ENCODE peak calls at places on chromosomes 12 and 14, in ten cellular contexts. One of them, this sample, is unnamed.

GRCh38 chr14:23351681-23352505 is 794 bp downstream of the SLC22A17 start:
- DNase-seq in stimulated activated effector memory CD8-positive, alpha-beta T cell treated with anti-CD3 and anti-CD28 coated beads, Interleukin-12 subunit alpha, Interleukin-12 subunit beta, amount 100 ng/mL, for 72 hours: no peak
- DNase-seq in mesothelial cell of epicardium: no peak
- DNase-seq in NCI-H69: peak; percentile 46
- DNase-seq in upper lobe of right lung: no peak
- DNase-seq in GM13977: no peak
- DNase-seq in stomach: no peak
- DNase-seq in NCI-H2171 treated with DMSO at 0.1 percent for 48 hours: no peak
- DNase-seq in neural progenitor cell: peak; percentile 74
- DNase-seq in fibroblast of mammary gland: no peak
- DNase-seq in this sample: no peak

GRCh38 chr12:23424685-23425084 is 524.8 kb downstream of the SOX5 start:
- DNase-seq in stimulated activated effector memory CD8-positive, alpha-beta T cell treated with anti-CD3 and anti-CD28 coated beads, Interleukin-12 subunit alpha, Interleukin-12 subunit beta, amount 100 ng/mL, for 72 hours: no peak
- DNase-seq in mesothelial cell of epicardium: no peak
- DNase-seq in NCI-H69: peak; percentile 48
- DNase-seq in upper lobe of right lung: no peak
- DNase-seq in GM13977: no peak
- DNase-seq in stomach: no peak
- DNase-seq in NCI-H2171 treated with DMSO at 0.1 percent for 48 hours: no peak
- DNase-seq in neural progenitor cell: no peak
- DNase-seq in fibroblast of mammary gland: no peak
- DNase-seq in this sample: no peak

GRCh38 chr14:75459099-75459741 is 31.4 kb downstream of the JDP2 start:
- DNase-seq in stimulated activated effector memory CD8-positive, alpha-beta T cell treated with anti-CD3 and anti-CD28 coated beads, Interleukin-12 subunit alpha, Interleukin-12 subunit beta, amount 100 ng/mL, for 72 hours: no peak
- DNase-seq in mesothelial cell of epicardium: no peak
- DNase-seq in NCI-H69: peak; percentile 19
- DNase-seq in upper lobe of right lung: no peak
- DNase-seq in GM13977: no peak
- DNase-seq in stomach: peak; percentile 68
- DNase-seq in NCI-H2171 treated with DMSO at 0.1 percent for 48 hours: no peak
- DNase-seq in neural progenitor cell: no peak
- DNase-seq in fibroblast of mammary gland: no peak
- DNase-seq in this sample: peak; percentile 91

GRCh38 chr12:50057000-50057841 is at the start of gene ASIC1:
- DNase-seq in stimulated activated effector memory CD8-positive, alpha-beta T cell treated with anti-CD3 and anti-CD28 coated beads, Interleukin-12 subunit alpha, Interleukin-12 subunit beta, amount 100 ng/mL, for 72 hours: peak; percentile 69
- DNase-seq in mesothelial cell of epicardium: peak; percentile 47
- DNase-seq in NCI-H69: peak; percentile 82
- DNase-seq in upper lobe of right lung: peak; percentile 84
- DNase-seq in GM13977: peak; percentile 75
- DNase-seq in stomach: peak; percentile 65
- DNase-seq in NCI-H2171 treated with DMSO at 0.1 percent for 48 hours: peak; percentile 91
- DNase-seq in neural progenitor cell: peak; percentile 88
- DNase-seq in fibroblast of mammary gland: peak; percentile 52
- DNase-seq in this sample: peak; percentile 37

GRCh38 chr12:11779286-11779685 is 129.8 kb downstream of the ETV6 start:
- DNase-seq in stimulated activated effector memory CD8-positive, alpha-beta T cell treated with anti-CD3 and anti-CD28 coated beads, Interleukin-12 subunit alpha, Interleukin-12 subunit beta, amount 100 ng/mL, for 72 hours: no peak
- DNase-seq in mesothelial cell of epicardium: no peak
- DNase-seq in NCI-H69: no peak
- DNase-seq in upper lobe of right lung: no peak
- DNase-seq in GM13977: no peak
- DNase-seq in stomach: no peak
- DNase-seq in NCI-H2171 treated with DMSO at 0.1 percent for 48 hours: no peak
- DNase-seq in neural progenitor cell: no peak
- DNase-seq in fibroblast of mammary gland: peak; percentile 78
- DNase-seq in this sample: no peak

GRCh38 chr14:64663174-64663573 is 41.0 kb upstream of the PLEKHG3 start:
- DNase-seq in stimulated activated effector memory CD8-positive, alpha-beta T cell treated with anti-CD3 and anti-CD28 coated beads, Interleukin-12 subunit alpha, Interleukin-12 subunit beta, amount 100 ng/mL, for 72 hours: no peak
- DNase-seq in mesothelial cell of epicardium: no peak
- DNase-seq in NCI-H69: peak; percentile 77
- DNase-seq in upper lobe of right lung: no peak
- DNase-seq in GM13977: no peak
- DNase-seq in stomach: no peak
- DNase-seq in NCI-H2171 treated with DMSO at 0.1 percent for 48 hours: peak; percentile 86
- DNase-seq in neural progenitor cell: no peak
- DNase-seq in fibroblast of mammary gland: peak; percentile 17
- DNase-seq in this sample: no peak

GRCh38 chr12:106415134-106415533 is 57.6 kb downstream of the POLR3B start:
- DNase-seq in stimulated activated effector memory CD8-positive, alpha-beta T cell treated with anti-CD3 and anti-CD28 coated beads, Interleukin-12 subunit alpha, Interleukin-12 subunit beta, amount 100 ng/mL, for 72 hours: no peak
- DNase-seq in mesothelial cell of epicardium: no peak
- DNase-seq in NCI-H69: no peak
- DNase-seq in upper lobe of right lung: no peak
- DNase-seq in GM13977: no peak
- DNase-seq in stomach: no peak
- DNase-seq in NCI-H2171 treated with DMSO at 0.1 percent for 48 hours: no peak
- DNase-seq in neural progenitor cell: no peak
- DNase-seq in fibroblast of mammary gland: peak; percentile 46
- DNase-seq in this sample: no peak

GRCh38 chr14:26820578-26820977 is 222.7 kb upstream of the NOVA1 start:
- DNase-seq in stimulated activated effector memory CD8-positive, alpha-beta T cell treated with anti-CD3 and anti-CD28 coated beads, Interleukin-12 subunit alpha, Interleukin-12 subunit beta, amount 100 ng/mL, for 72 hours: no peak
- DNase-seq in mesothelial cell of epicardium: no peak
- DNase-seq in NCI-H69: no peak
- DNase-seq in upper lobe of right lung: no peak
- DNase-seq in GM13977: no peak
- DNase-seq in stomach: no peak
- DNase-seq in NCI-H2171 treated with DMSO at 0.1 percent for 48 hours: no peak
- DNase-seq in neural progenitor cell: no peak
- DNase-seq in fibroblast of mammary gland: no peak
- DNase-seq in this sample: no peak

GRCh38 chr14:68076451-68076850 is 256.9 kb downstream of the RAD51B start:
- DNase-seq in stimulated activated effector memory CD8-positive, alpha-beta T cell treated with anti-CD3 and anti-CD28 coated beads, Interleukin-12 subunit alpha, Interleukin-12 subunit beta, amount 100 ng/mL, for 72 hours: no peak
- DNase-seq in mesothelial cell of epicardium: no peak
- DNase-seq in NCI-H69: peak; percentile 22
- DNase-seq in upper lobe of right lung: no peak
- DNase-seq in GM13977: no peak
- DNase-seq in stomach: no peak
- DNase-seq in NCI-H2171 treated with DMSO at 0.1 percent for 48 hours: no peak
- DNase-seq in neural progenitor cell: no peak
- DNase-seq in fibroblast of mammary gland: peak; percentile 22
- DNase-seq in this sample: no peak

GRCh38 chr12:76183459-76184186 is 99.1 kb upstream of the NAP1L1 start:
- DNase-seq in stimulated activated effector memory CD8-positive, alpha-beta T cell treated with anti-CD3 and anti-CD28 coated beads, Interleukin-12 subunit alpha, Interleukin-12 subunit beta, amount 100 ng/mL, for 72 hours: peak; percentile 75
- DNase-seq in mesothelial cell of epicardium: no peak
- DNase-seq in NCI-H69: no peak
- DNase-seq in upper lobe of right lung: no peak
- DNase-seq in GM13977: peak; percentile 45
- DNase-seq in stomach: no peak
- DNase-seq in NCI-H2171 treated with DMSO at 0.1 percent for 48 hours: no peak
- DNase-seq in neural progenitor cell: no peak
- DNase-seq in fibroblast of mammary gland: peak; percentile 98
- DNase-seq in this sample: no peak

GRCh38 chr14:56745091-56745490 is 65.2 kb downstream of the OTX2 start:
- DNase-seq in stimulated activated effector memory CD8-positive, alpha-beta T cell treated with anti-CD3 and anti-CD28 coated beads, Interleukin-12 subunit alpha, Interleukin-12 subunit beta, amount 100 ng/mL, for 72 hours: no peak
- DNase-seq in mesothelial cell of epicardium: no peak
- DNase-seq in NCI-H69: no peak
- DNase-seq in upper lobe of right lung: no peak
- DNase-seq in GM13977: no peak
- DNase-seq in stomach: no peak
- DNase-seq in NCI-H2171 treated with DMSO at 0.1 percent for 48 hours: no peak
- DNase-seq in neural progenitor cell: no peak
- DNase-seq in fibroblast of mammary gland: no peak
- DNase-seq in this sample: no peak

GRCh38 chr12:12736759-12737676 is 19.9 kb downstream of the CDKN1B start:
- DNase-seq in stimulated activated effector memory CD8-positive, alpha-beta T cell treated with anti-CD3 and anti-CD28 coated beads, Interleukin-12 subunit alpha, Interleukin-12 subunit beta, amount 100 ng/mL, for 72 hours: peak; percentile 83
- DNase-seq in mesothelial cell of epicardium: no peak
- DNase-seq in NCI-H69: peak; percentile 35
- DNase-seq in upper lobe of right lung: no peak
- DNase-seq in GM13977: peak; percentile 56
- DNase-seq in stomach: no peak
- DNase-seq in NCI-H2171 treated with DMSO at 0.1 percent for 48 hours: peak; percentile 25
- DNase-seq in neural progenitor cell: peak; percentile 32
- DNase-seq in fibroblast of mammary gland: peak; percentile 79
- DNase-seq in this sample: peak; percentile 64

GRCh38 chr12:91274886-91275285 is 92.3 kb upstream of the DCN start:
- DNase-seq in stimulated activated effector memory CD8-positive, alpha-beta T cell treated with anti-CD3 and anti-CD28 coated beads, Interleukin-12 subunit alpha, Interleukin-12 subunit beta, amount 100 ng/mL, for 72 hours: no peak
- DNase-seq in mesothelial cell of epicardium: no peak
- DNase-seq in NCI-H69: peak; percentile 35
- DNase-seq in upper lobe of right lung: no peak
- DNase-seq in GM13977: no peak
- DNase-seq in stomach: no peak
- DNase-seq in NCI-H2171 treated with DMSO at 0.1 percent for 48 hours: peak; percentile 72
- DNase-seq in neural progenitor cell: peak; percentile 46
- DNase-seq in fibroblast of mammary gland: peak; percentile 61
- DNase-seq in this sample: no peak

GRCh38 chr12:49798248-49798647 is 30.0 kb downstream of the NCKAP5L start:
- DNase-seq in stimulated activated effector memory CD8-positive, alpha-beta T cell treated with anti-CD3 and anti-CD28 coated beads, Interleukin-12 subunit alpha, Interleukin-12 subunit beta, amount 100 ng/mL, for 72 hours: no peak
- DNase-seq in mesothelial cell of epicardium: no peak
- DNase-seq in NCI-H69: no peak
- DNase-seq in upper lobe of right lung: no peak
- DNase-seq in GM13977: peak; percentile 10
- DNase-seq in stomach: no peak
- DNase-seq in NCI-H2171 treated with DMSO at 0.1 percent for 48 hours: no peak
- DNase-seq in neural progenitor cell: no peak
- DNase-seq in fibroblast of mammary gland: no peak
- DNase-seq in this sample: no peak

GRCh38 chr14:77203611-77204456 is 22.2 kb downstream of the TMEM63C start:
- DNase-seq in stimulated activated effector memory CD8-positive, alpha-beta T cell treated with anti-CD3 and anti-CD28 coated beads, Interleukin-12 subunit alpha, Interleukin-12 subunit beta, amount 100 ng/mL, for 72 hours: no peak
- DNase-seq in mesothelial cell of epicardium: no peak
- DNase-seq in NCI-H69: peak; percentile 95
- DNase-seq in upper lobe of right lung: no peak
- DNase-seq in GM13977: no peak
- DNase-seq in stomach: no peak
- DNase-seq in NCI-H2171 treated with DMSO at 0.1 percent for 48 hours: peak; percentile 92
- DNase-seq in neural progenitor cell: peak; percentile 37
- DNase-seq in fibroblast of mammary gland: no peak
- DNase-seq in this sample: no peak

GRCh38 chr12:52690351-52691075 is 10.3 kb upstream of the KRT1 start:
- DNase-seq in stimulated activated effector memory CD8-positive, alpha-beta T cell treated with anti-CD3 and anti-CD28 coated beads, Interleukin-12 subunit alpha, Interleukin-12 subunit beta, amount 100 ng/mL, for 72 hours: no peak
- DNase-seq in mesothelial cell of epicardium: no peak
- DNase-seq in NCI-H69: no peak
- DNase-seq in upper lobe of right lung: no peak
- DNase-seq in GM13977: no peak
- DNase-seq in stomach: no peak
- DNase-seq in NCI-H2171 treated with DMSO at 0.1 percent for 48 hours: peak; percentile 17
- DNase-seq in neural progenitor cell: peak; percentile 10
- DNase-seq in fibroblast of mammary gland: no peak
- DNase-seq in this sample: no peak

GRCh38 chr14:99183311-99183710 is 88.7 kb downstream of the BCL11B start:
- DNase-seq in stimulated activated effector memory CD8-positive, alpha-beta T cell treated with anti-CD3 and anti-CD28 coated beads, Interleukin-12 subunit alpha, Interleukin-12 subunit beta, amount 100 ng/mL, for 72 hours: no peak
- DNase-seq in mesothelial cell of epicardium: no peak
- DNase-seq in NCI-H69: no peak
- DNase-seq in upper lobe of right lung: no peak
- DNase-seq in GM13977: no peak
- DNase-seq in stomach: no peak
- DNase-seq in NCI-H2171 treated with DMSO at 0.1 percent for 48 hours: no peak
- DNase-seq in neural progenitor cell: no peak
- DNase-seq in fibroblast of mammary gland: no peak
- DNase-seq in this sample: no peak

GRCh38 chr14:64786296-64787149 is 82.3 kb downstream of the PLEKHG3 start:
- DNase-seq in stimulated activated effector memory CD8-positive, alpha-beta T cell treated with anti-CD3 and anti-CD28 coated beads, Interleukin-12 subunit alpha, Interleukin-12 subunit beta, amount 100 ng/mL, for 72 hours: no peak
- DNase-seq in mesothelial cell of epicardium: no peak
- DNase-seq in NCI-H69: no peak
- DNase-seq in upper lobe of right lung: no peak
- DNase-seq in GM13977: no peak
- DNase-seq in stomach: no peak
- DNase-seq in NCI-H2171 treated with DMSO at 0.1 percent for 48 hours: no peak
- DNase-seq in neural progenitor cell: no peak
- DNase-seq in fibroblast of mammary gland: peak; percentile 30
- DNase-seq in this sample: no peak

GRCh38 chr12:64385468-64385867 is 5.1 kb downstream of the C12orf56 start:
- DNase-seq in stimulated activated effector memory CD8-positive, alpha-beta T cell treated with anti-CD3 and anti-CD28 coated beads, Interleukin-12 subunit alpha, Interleukin-12 subunit beta, amount 100 ng/mL, for 72 hours: no peak
- DNase-seq in mesothelial cell of epicardium: no peak
- DNase-seq in NCI-H69: no peak
- DNase-seq in upper lobe of right lung: no peak
- DNase-seq in GM13977: no peak
- DNase-seq in stomach: no peak
- DNase-seq in NCI-H2171 treated with DMSO at 0.1 percent for 48 hours: no peak
- DNase-seq in neural progenitor cell: no peak
- DNase-seq in fibroblast of mammary gland: peak; percentile 80
- DNase-seq in this sample: no peak

GRCh38 chr14:102469261-102469660 is 40.3 kb downstream of the ANKRD9 start:
- DNase-seq in stimulated activated effector memory CD8-positive, alpha-beta T cell treated with anti-CD3 and anti-CD28 coated beads, Interleukin-12 subunit alpha, Interleukin-12 subunit beta, amount 100 ng/mL, for 72 hours: no peak
- DNase-seq in mesothelial cell of epicardium: no peak
- DNase-seq in NCI-H69: no peak
- DNase-seq in upper lobe of right lung: no peak
- DNase-seq in GM13977: no peak
- DNase-seq in stomach: no peak
- DNase-seq in NCI-H2171 treated with DMSO at 0.1 percent for 48 hours: no peak
- DNase-seq in neural progenitor cell: no peak
- DNase-seq in fibroblast of mammary gland: no peak
- DNase-seq in this sample: no peak

This sample was measured in AML-193.